ENCODE peak calls at places on chromosome 6, in five cellular contexts. A, Q, N, O and Y are unnamed samples.

GRCh38 chr6:64249129-64249528 is 613.5 kb downstream of the PHF3 start:
- DNase-seq in O (no peak), Q (no peak), A (no peak), N (no peak), Y (no peak)

GRCh38 chr6:71585472-71585871 is 296.9 kb downstream of the OGFRL1 start:
- DNase-seq in A (peak; percentile 49), Q (no peak), N (no peak), O (no peak), Y (no peak)

GRCh38 chr6:45898941-45899682 is 116.5 kb downstream of the CLIC5 start:
- DNase-seq in O (no peak), Q (no peak), A (no peak), N (no peak), Y (no peak)

GRCh38 chr6:152404936-152405595 is 232.1 kb downstream of the SYNE1 start:
- DNase-seq in O (no peak), A (no peak), Q (no peak), N (no peak), Y (no peak)

GRCh38 chr6:34745277-34746103 is 11.8 kb upstream of the SNRPC start:
- DNase-seq in Q (no peak), O (peak; percentile 97), A (no peak), N (no peak), Y (no peak)

GRCh38 chr6:154491567-154492470 is 18.7 kb downstream of the CNKSR3 start:
- DNase-seq in N (no peak), O (no peak), A (no peak), Q (no peak), Y (no peak)

GRCh38 chr6:44133003-44133931 is 5.9 kb downstream of the TMEM63B start:
- DNase-seq in N (peak; percentile 52), A (peak; percentile 79), O (peak; percentile 79), Q (peak; percentile 84), Y (peak; percentile 55)

GRCh38 chr6:147035891-147036290 is 168.3 kb upstream of the STXBP5 start:
- DNase-seq in N (no peak), A (no peak), Q (no peak), O (no peak), Y (no peak)

GRCh38 chr6:37456816-37457560 is 24.0 kb downstream of the CMTR1 start:
- DNase-seq in Q (no peak), N (no peak), A (no peak), O (no peak), Y (no peak)

GRCh38 chr6:105949939-105950582 is 136.1 kb upstream of the PRDM1 start:
- DNase-seq in N (no peak), O (no peak), Q (no peak), A (no peak), Y (no peak)

GRCh38 chr6:33249732-33250625 is 21.7 kb downstream of the VPS52 start:
- DNase-seq in O (no peak), N (peak; percentile 17), Q (no peak), A (peak; percentile 63), Y (no peak)

GRCh38 chr6:166595061-166595780 is 8.7 kb upstream of the RAMACL start:
- DNase-seq in Q (no peak), N (no peak), O (no peak), A (no peak), Y (no peak)

GRCh38 chr6:77463881-77464867 is 883 bp upstream of the HTR1B start:
- DNase-seq in N (no peak), O (no peak), A (no peak), Q (no peak), Y (no peak)

GRCh38 chr6:29651413-29652197 is 5.3 kb upstream of the MOG start:
- DNase-seq in A (no peak), Q (no peak), O (no peak), N (no peak), Y (no peak)

GRCh38 chr6:3867616-3868502 is 18.7 kb downstream of the FAM50B start:
- DNase-seq in O (no peak), N (no peak), A (no peak), Q (no peak), Y (no peak)

GRCh38 chr6:46954819-46955520 is 33.2 kb upstream of the ADGRF5 start:
- DNase-seq in A (no peak), O (no peak), Q (no peak), N (peak; percentile 10), Y (no peak)

GRCh38 chr6:134908906-134909516 is 40.9 kb downstream of the ALDH8A1 start:
- DNase-seq in A (peak; percentile 90), O (no peak), N (peak; percentile 54), Q (peak; percentile 84), Y (peak; percentile 53)
- H3K4me3 ChIP-seq in A (peak overlapping the region; percentile 29), O (no peak overlapping the region), N (no peak overlapping the region), Q (no peak overlapping the region), Y (no peak overlapping the region)

GRCh38 chr6:41408982-41409381 is 73.6 kb downstream of the NCR2 start:
- DNase-seq in N (no peak), Q (no peak), A (no peak), O (no peak), Y (no peak)
- H3K4me3 ChIP-seq in N (no peak overlapping the region), Q (no peak overlapping the region), A (no peak overlapping the region), O (no peak overlapping the region), Y (no peak overlapping the region)

GRCh38 chr6:159483259-159483658 is 209.8 kb downstream of the SOD2 start:
- DNase-seq in N (no peak), Q (no peak), O (no peak), A (no peak), Y (no peak)
- H3K4me3 ChIP-seq in N (no peak overlapping the region), Q (no peak overlapping the region), O (no peak overlapping the region), A (no peak overlapping the region), Y (no peak overlapping the region)

GRCh38 chr6:157761926-157762325 is 61.1 kb upstream of the SNX9 start:
- DNase-seq in N (no peak), O (peak; percentile 47), A (no peak), Q (no peak), Y (no peak)
- H3K4me3 ChIP-seq in N (no peak overlapping the region), O (no peak overlapping the region), A (no peak overlapping the region), Q (no peak overlapping the region), Y (no peak overlapping the region)

DNA sequence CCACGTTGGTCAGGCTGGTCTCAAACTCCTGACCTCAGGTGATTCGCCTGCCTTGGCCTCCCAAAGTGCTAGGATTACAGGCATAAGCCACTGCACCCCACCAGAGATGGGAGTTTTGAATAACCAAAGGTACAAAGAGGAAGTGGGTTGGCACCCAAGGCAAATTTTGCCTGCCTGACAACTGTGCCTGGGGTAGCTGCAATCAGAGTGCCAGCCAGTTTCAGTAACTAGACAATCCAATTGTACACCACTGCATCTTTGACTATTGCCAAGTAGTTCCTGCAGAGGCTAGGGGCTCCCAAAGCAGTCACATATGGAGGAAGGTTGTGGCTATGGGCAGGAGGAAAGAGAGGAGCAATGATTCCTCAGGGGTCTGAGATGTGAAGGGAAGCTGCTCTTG is 16.6 kb downstream of the ZC3H12D start:
- DNase-seq in A (no peak), N (no peak), O (no peak), Q (no peak), Y (no peak)
- H3K4me3 ChIP-seq in A (no peak overlapping the region), N (no peak overlapping the region), O (no peak overlapping the region), Q (no peak overlapping the region), Y (no peak overlapping the region)

GRCh38 chr6:19805146-19805515 is 32.0 kb upstream of the ID4 start:
- DNase-seq in Q (no peak), N (no peak), O (peak; percentile 12), A (no peak), Y (no peak)
- H3K4me3 ChIP-seq in Q (peak overlapping the region; percentile 64), N (peak overlapping the region; percentile 11), O (no peak overlapping the region), A (peak overlapping the region; percentile 77), Y (peak overlapping the region; percentile 71)

GRCh38 chr6:161435426-161436065 is 161.7 kb upstream of the AGPAT4 start:
- DNase-seq in N (no peak), Q (no peak), O (no peak), A (no peak), Y (no peak)
- H3K4me3 ChIP-seq in N (no peak overlapping the region), Q (peak overlapping the region; percentile 37), O (no peak overlapping the region), A (peak overlapping the region; percentile 47), Y (peak overlapping the region; percentile 41)

GRCh38 chr6:131456565-131456964 is 116.5 kb upstream of the ARG1 start:
- DNase-seq in A (no peak), N (no peak), Q (no peak), O (no peak), Y (no peak)

GRCh38 chr6:131459005-131459404 is 114.0 kb upstream of the ARG1 start:
- DNase-seq in Q (no peak), N (no peak), A (no peak), O (no peak), Y (no peak)

DNA sequence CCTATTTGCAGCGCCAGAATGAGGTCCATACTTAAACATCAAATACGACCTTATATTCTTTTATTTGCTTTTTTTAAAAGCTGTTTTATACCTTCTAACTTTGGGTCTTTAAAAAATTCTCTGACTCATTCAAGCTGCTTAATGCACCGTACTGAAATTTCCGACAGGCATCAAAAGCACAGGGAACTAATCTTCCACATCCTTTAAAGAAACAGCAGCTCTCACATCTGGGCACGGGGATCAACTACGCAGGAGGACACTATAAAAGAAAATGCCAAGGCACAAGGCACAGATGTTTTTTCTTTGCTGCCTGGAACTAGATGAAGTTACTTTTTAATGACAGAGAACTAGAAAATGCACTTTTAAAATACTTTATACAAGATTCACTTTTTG is 112.4 kb upstream of the ARG1 start:
- DNase-seq in O (no peak), N (no peak), A (no peak), Q (no peak), Y (no peak)
- H3K4me3 ChIP-seq in O (no peak overlapping the region), N (no peak overlapping the region), A (no peak overlapping the region), Q (no peak overlapping the region), Y (no peak overlapping the region)